ENCODE peak calls at places on chromosomes 3 and 15, in four cellular contexts. I is fibroblast of lung, G is HCT116, B is SK-N-SH. Z is an unnamed sample. For H3K4me1 and H4K20me1, the result is how much of the 10 kb centered on the place peaks cover.

GRCh38 chr3:2792432-2792831 is 317.7 kb downstream of the IL5RA start:
- DNase-seq in G (no peak), I (no peak), B (no peak), Z (no peak)

GRCh38 chr3:123788706-123789105 is 95.4 kb downstream of the MYLK start:
- DNase-seq in G (no peak), I (peak), B (no peak), Z (no peak)

GRCh38 chr3:107206141-107206540 is 171.1 kb upstream of the CCDC54 start:
- DNase-seq in G (peak), B (peak), I (peak), Z (peak)

GRCh38 chr15:101091080-101092017 is 160.5 kb downstream of the CHSY1 start:
- DNase-seq in I (peak), G (no peak), B (no peak), Z (no peak)

GRCh38 chr15:82045179-82045891 is 483 bp downstream of the MEX3B start:
- DNase-seq in I (peak), B (peak), G (no peak), Z (peak)

GRCh38 chr3:50617096-50617791 is at the start of gene MAPKAPK3:
- DNase-seq in B (no peak), I (no peak), G (no peak), Z (peak)

GRCh38 chr3:116153174-116153573 is 292.1 kb downstream of the LSAMP start:
- DNase-seq in G (no peak), B (no peak), I (peak), Z (no peak)

GRCh38 chr3:15220661-15221060 is 14.6 kb downstream of the CAPN7 start:
- DNase-seq in B (no peak), G (no peak), I (no peak), Z (no peak)

GRCh38 chr3:139204756-139205155 is 139.1 kb upstream of the MRPS22 start:
- DNase-seq in G (no peak), B (no peak), I (no peak), Z (no peak)

GRCh38 chr3:11211531-11212300 is 57.4 kb downstream of the HRH1 start:
- DNase-seq in G (no peak), B (no peak), I (peak), Z (peak)

GRCh38 chr15:70200511-70200991 is 102.8 kb upstream of the TLE3 start:
- DNase-seq in I (no peak), B (peak), G (no peak), Z (no peak)

GRCh38 chr3:75338342-75338741 is 325.8 kb upstream of the FRG2C start:
- DNase-seq in I (no peak), B (no peak), G (no peak), Z (no peak)

DNA sequence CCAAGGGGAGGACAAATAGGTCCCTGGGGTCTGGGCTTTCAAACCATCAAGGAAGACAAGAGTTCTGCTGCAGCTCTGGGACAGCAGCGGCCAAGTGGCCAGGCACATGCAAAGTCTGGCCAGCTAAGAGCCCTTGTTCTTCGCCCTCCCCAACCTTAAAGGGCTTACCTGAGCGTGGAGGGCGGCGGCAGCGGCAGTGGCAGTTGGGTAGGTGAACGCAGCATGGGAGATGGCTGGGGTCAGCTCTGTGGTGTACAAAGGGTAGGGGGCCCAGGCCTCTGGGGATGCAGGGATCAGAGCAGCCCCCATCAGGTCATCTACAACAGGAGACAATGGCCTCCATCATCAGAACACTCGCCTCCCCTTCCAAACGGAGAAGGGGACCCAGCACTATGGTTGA is 27.1 kb downstream of the RBPMS2 start:
- DNase-seq in G (no peak), B (no peak), I (no peak), Z (no peak)
- H3K4me1 ChIP-seq in G (under half), B (under half), I (under half), Z (under half)

DNA sequence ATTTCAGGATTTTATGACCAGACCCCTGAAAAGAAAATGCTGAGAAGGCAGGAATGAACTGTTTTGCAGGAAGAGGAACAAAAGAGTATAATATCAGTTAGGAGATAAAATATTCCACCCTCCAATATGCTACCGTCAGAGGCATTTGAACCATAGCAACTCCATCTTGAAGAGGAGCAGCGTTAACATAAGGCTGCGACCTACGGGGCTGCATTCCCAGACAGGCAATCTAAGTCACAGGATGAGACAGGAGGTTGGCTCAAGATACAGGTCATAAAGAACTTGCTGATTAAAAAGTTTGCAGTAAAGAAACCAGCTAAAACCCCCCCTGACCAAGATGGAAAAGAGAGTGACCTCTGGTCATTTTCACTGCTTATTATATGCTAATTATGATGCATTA is 22.9 kb downstream of the CCDC39 start:
- DNase-seq in B (no peak), I (no peak), G (no peak), Z (no peak)
- H2AFZ ChIP-seq in B (peak), I (peak), G (no peak), Z (no peak)

GRCh38 chr3:119346076-119346496 is 51.9 kb downstream of the ARHGAP31 start:
- DNase-seq in G (no peak), B (no peak), I (no peak), Z (no peak)
- H4K20me1 ChIP-seq in G (under half), B (under half), I (under half), Z (under half)

GRCh38 chr15:64809649-64810498 is 15.6 kb downstream of the PIF1 start:
- DNase-seq in B (peak), G (peak), I (peak), Z (peak)
- H3K4me1 ChIP-seq in B (under half), G (under half), I (under half), Z (half or more)

GRCh38 chr3:185537369-185537970 is 14.9 kb downstream of the LIPH start:
- DNase-seq in I (peak), B (no peak), G (peak), Z (no peak)
- H2AFZ ChIP-seq in I (no peak), B (no peak), G (no peak), Z (peak)

DNA sequence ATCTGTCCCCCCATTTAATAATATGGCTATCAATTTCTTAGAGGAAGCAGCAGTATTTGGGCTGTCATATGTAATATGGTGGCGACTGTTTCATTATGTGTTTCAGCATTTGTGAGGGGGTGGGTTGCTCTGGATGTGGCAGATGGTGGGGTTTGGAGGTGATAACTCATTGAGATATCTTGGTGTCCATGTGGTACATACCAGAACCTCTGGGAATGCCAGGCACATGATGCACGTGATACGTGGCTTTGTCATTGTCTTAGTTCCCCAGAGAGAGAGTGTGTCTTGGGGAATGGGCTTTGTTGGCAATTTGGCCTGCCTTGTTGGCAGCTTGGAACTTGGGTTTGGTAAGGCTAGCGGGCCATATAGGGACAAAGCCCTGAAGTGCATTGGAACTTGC is 79.7 kb downstream of the DNASE1L3 start:
- DNase-seq in G (no peak), B (no peak), I (no peak), Z (no peak)
- H4K20me1 ChIP-seq in G (under half), B (under half), I (under half), Z (under half)

GRCh38 chr15:74793135-74794028 is 11.5 kb downstream of the CSK start:
- DNase-seq in B (no peak), G (no peak), I (peak), Z (no peak)

GRCh38 chr15:74792227-74793016 is 10.5 kb downstream of the CSK start:
- DNase-seq in B (no peak), I (no peak), G (no peak), Z (no peak)

GRCh38 chr15:74794248-74794969 is 12.5 kb downstream of the CSK start:
- DNase-seq in I (no peak), B (no peak), G (no peak), Z (no peak)

GRCh38 chr15:74795961-74796625 is 14.2 kb downstream of the CSK start:
- DNase-seq in B (no peak), G (no peak), I (peak), Z (no peak)

GRCh38 chr15:74794970-74795349 is 13.1 kb downstream of the CSK start:
- DNase-seq in B (no peak), G (no peak), I (no peak), Z (no peak)
- H3K4me1 ChIP-seq in B (under half), G (under half), I (under half), Z (under half)

GRCh38 chr3:184336484-184337230 is 743 bp upstream of the FAM131A start:
- DNase-seq in I (peak), B (peak), G (no peak), Z (peak)

GRCh38 chr3:184337315-184337714 is at the start of gene FAM131A:
- DNase-seq in G (no peak), I (peak), B (no peak), Z (no peak)

GRCh38 chr3:184334470-184335158 is 2.8 kb upstream of the FAM131A start:
- DNase-seq in G (no peak), B (no peak), I (peak), Z (no peak)

GRCh38 chr3:184335291-184335660 is 2.1 kb upstream of the FAM131A start:
- DNase-seq in G (no peak), B (peak), I (no peak), Z (no peak)

GRCh38 chr3:184335661-184336483 is 1.5 kb upstream of the FAM131A start:
- DNase-seq in I (peak), G (peak), B (peak), Z (peak)
- H2AFZ ChIP-seq in I (no peak), G (no peak), B (no peak), Z (no peak)

GRCh38 chr15:67098768-67099282 is 33.4 kb downstream of the SMAD3 start:
- DNase-seq in I (peak), B (no peak), G (no peak), Z (no peak)

GRCh38 chr15:67096536-67097294 is 31.3 kb downstream of the SMAD3 start:
- DNase-seq in B (no peak), G (no peak), I (peak), Z (no peak)

GRCh38 chr15:67095834-67096366 is 30.5 kb downstream of the SMAD3 start:
- DNase-seq in I (no peak), G (no peak), B (no peak), Z (no peak)

GRCh38 chr15:67097893-67098740 is 32.7 kb downstream of the SMAD3 start:
- DNase-seq in B (no peak), G (no peak), I (peak), Z (no peak)

GRCh38 chr15:67097424-67097823 is 32.0 kb downstream of the SMAD3 start:
- DNase-seq in G (no peak), I (no peak), B (no peak), Z (no peak)
- H4K20me1 ChIP-seq in G (under half), I (under half), B (under half), Z (half or more)

GRCh38 chr3:188052966-188053340 is 101.0 kb upstream of the LPP start:
- DNase-seq in I (no peak), B (no peak), G (no peak), Z (no peak)
- H3K4me1 ChIP-seq in I (under half), B (under half), G (under half), Z (under half)